ENCODE peak calls at places on chromosomes 3 and 15, in six cellular contexts. B is A549, A is stomach, N is HCT116, K is IMR-90, I is uterus. P is an unnamed sample.
A peak's percentile ranks its signal among the peaks of the same experiment; 100 is the strongest.

GRCh38 chr3:117355566-117355965 is 646.0 kb downstream of the TUSC7 start:
- DNase-seq in K (peak; percentile 22), N (no peak), B (peak; percentile 3), A (no peak), I (no peak), P (no peak)

GRCh38 chr3:52355526-52355925 is 39.4 kb downstream of the DNAH1 start:
- DNase-seq in I (no peak), K (no peak), B (no peak), N (no peak), A (no peak), P (no peak)

GRCh38 chr3:49720383-49721164 is 1.1 kb upstream of the AMIGO3 start:
- DNase-seq in I (no peak), A (no peak), K (no peak), B (no peak), N (no peak), P (no peak)

GRCh38 chr3:94101860-94102259 is 39.0 kb downstream of the NSUN3 start:
- DNase-seq in I (no peak), A (no peak), K (peak; percentile 15), B (no peak), N (peak; percentile 3), P (no peak)

GRCh38 chr3:180871901-180872300 is 40.6 kb upstream of the FXR1 start:
- DNase-seq in K (peak; percentile 17), N (no peak), I (no peak), A (no peak), B (no peak), P (no peak)

GRCh38 chr15:75229191-75230015 is 27.7 kb downstream of the C15orf39 start:
- DNase-seq in I (no peak), B (no peak), K (peak; percentile 22), N (no peak), A (no peak), P (no peak)

GRCh38 chr3:192879346-192880031 is 38.2 kb downstream of the MB21D2 start:
- DNase-seq in A (no peak), N (peak; percentile 89), B (peak; percentile 87), I (no peak), K (peak; percentile 96), P (peak; percentile 85)

GRCh38 chr3:131762981-131763380 is 260.2 kb upstream of the MRPL3 start:
- DNase-seq in K (no peak), N (no peak), A (no peak), I (no peak), B (no peak), P (no peak)

DNA sequence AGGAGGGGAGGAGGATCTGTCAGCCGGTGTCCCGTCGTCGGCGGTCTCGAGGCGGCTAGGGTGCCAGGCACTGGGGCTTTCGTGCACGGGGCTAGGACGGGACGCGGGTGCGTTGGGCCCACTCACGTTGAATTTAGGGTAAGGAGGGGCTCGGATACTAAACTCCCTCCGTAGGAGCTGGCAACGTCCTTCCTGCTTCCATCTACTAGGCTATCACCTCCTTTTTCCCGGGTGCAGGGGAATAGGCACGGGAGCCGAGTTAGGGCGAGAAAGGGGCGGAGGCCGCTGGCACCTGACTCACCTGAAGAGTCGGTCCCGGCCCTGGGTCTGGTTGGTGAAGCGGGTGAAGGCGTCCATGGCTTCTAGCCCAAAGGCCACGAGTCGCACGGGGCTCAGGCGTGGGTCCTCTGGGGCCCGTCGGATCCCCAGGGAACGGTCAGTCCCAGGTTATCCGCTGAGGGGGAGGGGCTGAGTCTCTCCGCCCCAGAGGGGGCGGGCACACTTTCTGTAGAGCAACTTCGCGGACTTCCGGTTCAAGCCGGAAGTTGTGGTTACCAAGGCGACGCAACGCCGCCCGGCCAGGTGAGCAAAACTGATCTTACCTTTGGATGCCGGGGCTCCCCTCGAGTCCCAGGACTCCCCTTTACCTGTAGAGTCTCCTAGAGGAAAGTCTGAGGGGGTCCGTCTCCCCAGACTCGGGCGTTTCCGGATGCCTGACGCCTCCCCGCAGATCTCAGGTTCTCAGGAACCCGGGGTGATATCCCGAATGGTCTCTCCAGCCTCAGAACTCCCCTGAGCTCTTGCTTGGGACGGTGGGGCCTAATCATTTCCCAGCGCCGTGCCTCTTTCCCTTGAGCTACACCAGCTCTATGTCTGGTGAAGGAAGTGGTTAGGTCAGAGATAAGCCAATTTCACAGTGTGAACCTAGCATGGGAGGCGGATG is at the start of the genes PEX11A and WDR93:
- DNase-seq in I (peak; percentile 84), K (peak; percentile 51), A (peak; percentile 90), B (peak; percentile 92), N (peak; percentile 59), P (peak; percentile 65)
- TF ChIP-seq POLR2A in I (peak; percentile 29), K (no peak), A (no peak), B (peak; percentile 82), N (peak; percentile 30), P (peak; percentile 31)

GRCh38 chr3:43784640-43785011 is 93.9 kb downstream of the ABHD5 start:
- DNase-seq in A (no peak), N (no peak), I (no peak), B (no peak), K (no peak), P (no peak)
- TF ChIP-seq POLR2A in A (no peak), N (no peak), I (no peak), B (no peak), K (no peak), P (no peak)

GRCh38 chr15:99053380-99054024 is 45.9 kb upstream of the PGPEP1L start:
- DNase-seq in K (no peak), B (no peak), A (no peak), N (no peak), I (no peak), P (no peak)
- TF ChIP-seq POLR2A in K (no peak), B (no peak), A (no peak), N (no peak), I (no peak), P (no peak)

GRCh38 chr15:78244101-78244500 is 9.7 kb upstream of the ACSBG1 start:
- DNase-seq in I (no peak), A (peak; percentile 32), N (no peak), B (no peak), K (no peak), P (no peak)
- TF ChIP-seq POLR2A in I (no peak), A (no peak), N (no peak), B (no peak), K (no peak), P (no peak)